ENCODE peak calls at places on chromosomes 5 and 9, in seven cellular contexts. One of them, this sample, is unnamed.

GRCh38 chr5:133144245-133144981 is 92.6 kb downstream of the HSPA4 start:
- DNase-seq in upper lobe of left lung: no peak
- DNase-seq in stomach: no peak
- DNase-seq in spleen: no peak
- DNase-seq in lower leg skin: peak; percentile 52
- DNase-seq in body of pancreas: no peak
- DNase-seq in HCT116: no peak
- DNase-seq in this sample: no peak

GRCh38 chr9:95729066-95729465 is 146.4 kb upstream of the ERCC6L2 start:
- DNase-seq in spleen: no peak
- DNase-seq in HCT116: no peak
- DNase-seq in upper lobe of left lung: peak; percentile 76
- DNase-seq in body of pancreas: no peak
- DNase-seq in stomach: no peak
- DNase-seq in lower leg skin: no peak
- DNase-seq in this sample: no peak

GRCh38 chr9:136011703-136012496 is 50.7 kb upstream of the UBAC1 start:
- DNase-seq in HCT116: no peak
- DNase-seq in upper lobe of left lung: peak; percentile 89
- DNase-seq in spleen: peak; percentile 87
- DNase-seq in lower leg skin: no peak
- DNase-seq in stomach: peak; percentile 66
- DNase-seq in body of pancreas: peak; percentile 42
- DNase-seq in this sample: peak; percentile 89

GRCh38 chr9:35728041-35728971 is 3.7 kb downstream of the TLN1 start:
- DNase-seq in body of pancreas: peak; percentile 39
- DNase-seq in upper lobe of left lung: no peak
- DNase-seq in spleen: peak; percentile 91
- DNase-seq in HCT116: no peak
- DNase-seq in stomach: peak; percentile 49
- DNase-seq in lower leg skin: peak; percentile 91
- DNase-seq in this sample: peak; percentile 82

GRCh38 chr5:132003170-132003744 is 8.2 kb downstream of the ACSL6 start:
- DNase-seq in stomach: no peak
- DNase-seq in upper lobe of left lung: peak; percentile 47
- DNase-seq in spleen: peak; percentile 68
- DNase-seq in HCT116: no peak
- DNase-seq in body of pancreas: peak; percentile 40
- DNase-seq in lower leg skin: no peak
- DNase-seq in this sample: peak; percentile 76

GRCh38 chr9:36074870-36075532 is 38.3 kb downstream of the RECK start:
- DNase-seq in upper lobe of left lung: no peak
- DNase-seq in HCT116: no peak
- DNase-seq in spleen: no peak
- DNase-seq in body of pancreas: peak; percentile 72
- DNase-seq in stomach: peak; percentile 68
- DNase-seq in lower leg skin: peak; percentile 95
- DNase-seq in this sample: peak; percentile 81

GRCh38 chr5:7629559-7629958 is 221.4 kb downstream of the CFAP90 start:
- DNase-seq in spleen: no peak
- DNase-seq in stomach: no peak
- DNase-seq in lower leg skin: no peak
- DNase-seq in upper lobe of left lung: no peak
- DNase-seq in body of pancreas: no peak
- DNase-seq in HCT116: no peak
- DNase-seq in this sample: no peak

GRCh38 chr5:4544049-4544675 is 596.0 kb upstream of the ADAMTS16 start:
- DNase-seq in body of pancreas: no peak
- DNase-seq in stomach: no peak
- DNase-seq in spleen: no peak
- DNase-seq in lower leg skin: no peak
- DNase-seq in HCT116: no peak
- DNase-seq in upper lobe of left lung: no peak
- DNase-seq in this sample: no peak

GRCh38 chr9:35811364-35812024 is 568 bp downstream of the SPAG8 start:
- DNase-seq in upper lobe of left lung: no peak
- DNase-seq in body of pancreas: peak; percentile 55
- DNase-seq in stomach: peak; percentile 61
- DNase-seq in spleen: no peak
- DNase-seq in HCT116: no peak
- DNase-seq in lower leg skin: no peak
- DNase-seq in this sample: no peak

GRCh38 chr9:4327504-4328191 is 27.8 kb upstream of the GLIS3 start:
- DNase-seq in stomach: no peak
- DNase-seq in spleen: no peak
- DNase-seq in body of pancreas: no peak
- DNase-seq in lower leg skin: no peak
- DNase-seq in upper lobe of left lung: no peak
- DNase-seq in HCT116: no peak
- DNase-seq in this sample: no peak

GRCh38 chr5:165630211-165630866 is 2124.9 kb downstream of the MAT2B start:
- DNase-seq in body of pancreas: peak; percentile 46
- DNase-seq in spleen: no peak
- DNase-seq in HCT116: no peak
- DNase-seq in stomach: peak; percentile 30
- DNase-seq in upper lobe of left lung: no peak
- DNase-seq in lower leg skin: no peak
- DNase-seq in this sample: peak; percentile 75

GRCh38 chr5:68950111-68950510 is 143.7 kb upstream of the SLC30A5 start:
- DNase-seq in upper lobe of left lung: no peak
- DNase-seq in lower leg skin: no peak
- DNase-seq in HCT116: no peak
- DNase-seq in body of pancreas: no peak
- DNase-seq in stomach: no peak
- DNase-seq in spleen: no peak
- DNase-seq in this sample: peak; percentile 33

GRCh38 chr9:131277673-131278420 is 1.5 kb upstream of the FAM78A start:
- DNase-seq in spleen: peak; percentile 93
- DNase-seq in upper lobe of left lung: peak; percentile 90
- DNase-seq in HCT116: peak; percentile 35
- DNase-seq in body of pancreas: peak; percentile 68
- DNase-seq in lower leg skin: peak; percentile 95
- DNase-seq in stomach: peak; percentile 70
- DNase-seq in this sample: peak; percentile 93

GRCh38 chr5:17219006-17219422 is 1.6 kb downstream of the BASP1 start:
- DNase-seq in spleen: peak; percentile 84
- DNase-seq in body of pancreas: no peak
- DNase-seq in stomach: no peak
- DNase-seq in upper lobe of left lung: peak; percentile 46
- DNase-seq in HCT116: no peak
- DNase-seq in lower leg skin: no peak
- DNase-seq in this sample: peak; percentile 34

GRCh38 chr9:70696694-70697335 is 282.4 kb upstream of the KLF9 start:
- DNase-seq in upper lobe of left lung: no peak
- DNase-seq in spleen: no peak
- DNase-seq in body of pancreas: no peak
- DNase-seq in HCT116: no peak
- DNase-seq in lower leg skin: no peak
- DNase-seq in stomach: no peak
- DNase-seq in this sample: no peak

GRCh38 chr5:65482727-65483473 is 1.2 kb upstream of the ADAMTS6 start:
- DNase-seq in HCT116: no peak
- DNase-seq in stomach: no peak
- DNase-seq in body of pancreas: no peak
- DNase-seq in spleen: no peak
- DNase-seq in upper lobe of left lung: no peak
- DNase-seq in lower leg skin: no peak
- DNase-seq in this sample: peak; percentile 44

GRCh38 chr5:150394103-150394502 is 18.6 kb downstream of the CD74 start:
- DNase-seq in HCT116: no peak
- DNase-seq in body of pancreas: no peak
- DNase-seq in spleen: no peak
- DNase-seq in stomach: no peak
- DNase-seq in lower leg skin: no peak
- DNase-seq in upper lobe of left lung: no peak
- DNase-seq in this sample: no peak

GRCh38 chr5:83494102-83494620 is 22.6 kb downstream of the VCAN start:
- DNase-seq in lower leg skin: no peak
- DNase-seq in spleen: no peak
- DNase-seq in upper lobe of left lung: no peak
- DNase-seq in stomach: no peak
- DNase-seq in body of pancreas: no peak
- DNase-seq in HCT116: no peak
- DNase-seq in this sample: no peak

GRCh38 chr5:91906494-91906893 is 523.4 kb upstream of the ARRDC3 start:
- DNase-seq in lower leg skin: no peak
- DNase-seq in body of pancreas: no peak
- DNase-seq in upper lobe of left lung: no peak
- DNase-seq in spleen: no peak
- DNase-seq in stomach: no peak
- DNase-seq in HCT116: no peak
- DNase-seq in this sample: no peak
- TF ChIP-seq POLR2A in lower leg skin: no peak
- TF ChIP-seq POLR2A in body of pancreas: no peak
- TF ChIP-seq POLR2A in upper lobe of left lung: no peak
- TF ChIP-seq POLR2A in spleen: no peak
- TF ChIP-seq POLR2A in stomach: no peak
- TF ChIP-seq POLR2A in HCT116: no peak
- TF ChIP-seq POLR2A in this sample: no peak

GRCh38 chr9:91423785-91424402 is at the start of gene NFIL3:
- DNase-seq in stomach: peak; percentile 87
- DNase-seq in spleen: peak; percentile 96
- DNase-seq in body of pancreas: peak; percentile 85
- DNase-seq in lower leg skin: peak; percentile 96
- DNase-seq in HCT116: no peak
- DNase-seq in upper lobe of left lung: peak; percentile 97
- DNase-seq in this sample: peak; percentile 87
- TF ChIP-seq POLR2A in stomach: no peak
- TF ChIP-seq POLR2A in spleen: peak; percentile 54
- TF ChIP-seq POLR2A in body of pancreas: peak; percentile 93
- TF ChIP-seq POLR2A in lower leg skin: no peak
- TF ChIP-seq POLR2A in HCT116: peak; percentile 50
- TF ChIP-seq POLR2A in upper lobe of left lung: peak; percentile 56
- TF ChIP-seq POLR2A in this sample: no peak

GRCh38 chr5:134435525-134435924 is 23.8 kb upstream of the CDKN2AIPNL start:
- DNase-seq in lower leg skin: no peak
- DNase-seq in upper lobe of left lung: no peak
- DNase-seq in body of pancreas: no peak
- DNase-seq in spleen: peak; percentile 20
- DNase-seq in HCT116: peak; percentile 45
- DNase-seq in stomach: no peak
- DNase-seq in this sample: no peak

GRCh38 chr5:134437340-134438267 is 25.9 kb upstream of the CDKN2AIPNL start:
- DNase-seq in HCT116: no peak
- DNase-seq in lower leg skin: no peak
- DNase-seq in upper lobe of left lung: no peak
- DNase-seq in body of pancreas: no peak
- DNase-seq in stomach: no peak
- DNase-seq in spleen: peak; percentile 59
- DNase-seq in this sample: no peak

GRCh38 chr5:134438268-134438622 is 26.6 kb upstream of the CDKN2AIPNL start:
- DNase-seq in spleen: peak; percentile 28
- DNase-seq in HCT116: no peak
- DNase-seq in lower leg skin: no peak
- DNase-seq in body of pancreas: no peak
- DNase-seq in upper lobe of left lung: no peak
- DNase-seq in stomach: no peak
- DNase-seq in this sample: no peak

GRCh38 chr5:134438641-134439621 is 27.2 kb upstream of the CDKN2AIPNL start:
- DNase-seq in HCT116: no peak
- DNase-seq in lower leg skin: peak; percentile 95
- DNase-seq in body of pancreas: peak; percentile 49
- DNase-seq in stomach: peak; percentile 38
- DNase-seq in spleen: peak; percentile 66
- DNase-seq in upper lobe of left lung: no peak
- DNase-seq in this sample: peak; percentile 69

DNA sequence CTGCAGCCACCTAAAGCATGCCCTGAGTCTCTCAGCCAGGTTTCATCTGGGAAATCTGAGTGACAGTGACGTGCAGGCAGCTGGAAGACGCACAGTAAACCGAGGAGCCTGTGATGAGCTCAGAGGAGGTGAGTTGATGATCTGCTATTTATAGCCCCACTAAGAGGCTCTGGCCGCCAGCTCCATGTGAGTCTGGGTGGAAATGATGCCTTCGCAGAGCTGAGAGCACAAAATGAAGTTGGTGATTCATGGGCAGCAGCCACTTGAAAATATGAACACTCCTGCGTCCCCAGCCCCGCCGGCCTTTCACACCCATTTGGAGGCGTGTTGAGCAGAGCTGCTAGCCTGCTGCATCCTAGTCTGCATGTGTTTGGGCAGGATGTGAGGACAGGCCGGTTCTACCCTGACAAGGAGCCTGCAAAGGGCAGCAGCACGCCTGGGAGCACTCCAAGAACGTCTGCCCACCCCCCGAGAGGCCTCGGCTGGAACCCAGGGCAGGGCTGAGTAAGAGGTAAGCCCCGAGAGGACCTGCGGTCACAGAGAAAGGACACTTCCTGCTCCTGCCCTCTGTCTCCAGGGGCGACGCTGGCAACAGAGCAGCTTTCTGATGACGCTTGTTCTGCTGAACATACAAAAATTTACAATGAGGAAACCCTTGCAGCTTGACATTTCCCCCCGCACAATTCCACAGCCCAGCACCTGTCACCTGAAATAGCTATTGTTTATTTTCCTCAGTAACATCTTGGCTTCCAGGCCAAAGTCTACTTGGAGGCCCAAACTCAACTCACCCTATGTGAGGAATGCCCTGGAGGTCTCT is 25.1 kb upstream of the CDKN2AIPNL start:
- DNase-seq in body of pancreas: peak; percentile 81
- DNase-seq in spleen: peak; percentile 90
- DNase-seq in upper lobe of left lung: peak; percentile 78
- DNase-seq in stomach: peak; percentile 80
- DNase-seq in HCT116: no peak
- DNase-seq in lower leg skin: peak; percentile 93
- DNase-seq in this sample: peak; percentile 31
- TF ChIP-seq POLR2A in body of pancreas: no peak
- TF ChIP-seq POLR2A in spleen: no peak
- TF ChIP-seq POLR2A in upper lobe of left lung: no peak
- TF ChIP-seq POLR2A in stomach: no peak
- TF ChIP-seq POLR2A in HCT116: no peak
- TF ChIP-seq POLR2A in lower leg skin: no peak
- TF ChIP-seq POLR2A in this sample: no peak

DNA sequence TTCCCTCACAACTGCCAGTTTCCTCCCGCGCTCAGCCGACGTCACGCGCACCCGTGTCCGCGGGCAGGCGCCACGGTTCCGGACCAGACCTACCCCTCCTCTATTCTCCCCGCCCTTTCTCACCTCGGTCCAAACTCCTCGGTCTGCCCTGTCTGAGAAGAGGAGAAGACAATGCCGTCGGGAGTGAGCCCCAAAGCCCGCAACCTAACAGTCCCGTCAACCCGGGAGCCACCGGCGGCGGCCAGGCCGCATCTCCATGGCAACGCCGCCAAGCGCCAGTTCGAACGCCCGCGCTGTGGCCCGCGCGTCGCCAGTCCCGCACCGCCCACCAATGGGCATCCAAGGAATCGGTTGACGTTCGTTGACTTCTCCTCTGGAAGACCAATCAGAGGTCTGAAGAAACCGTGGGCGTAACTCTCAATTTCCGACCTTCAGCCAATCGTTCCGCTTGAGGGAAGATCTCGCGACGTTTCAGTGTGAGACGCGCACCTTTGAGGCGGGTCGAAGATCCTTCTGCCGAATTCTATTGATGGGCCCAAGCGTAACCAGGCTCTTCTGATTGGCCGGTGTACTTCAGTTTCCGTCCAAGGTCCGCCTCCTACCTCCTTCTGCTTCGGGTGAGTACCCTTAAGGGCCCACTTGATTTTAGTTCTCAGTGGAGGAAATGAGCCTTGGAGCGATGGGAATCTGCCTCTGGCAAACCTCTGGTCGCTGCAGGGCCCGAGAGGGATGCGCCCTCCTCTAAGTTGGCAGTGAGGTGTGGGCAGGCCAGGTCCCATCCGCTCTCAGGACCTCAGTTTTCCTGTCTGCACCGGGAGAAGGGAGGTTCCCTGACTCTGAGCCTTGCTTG is at the start of the genes KIF24 and NUDT2:
- DNase-seq in spleen: peak; percentile 98
- DNase-seq in stomach: peak; percentile 96
- DNase-seq in body of pancreas: peak; percentile 97
- DNase-seq in upper lobe of left lung: peak; percentile 97
- DNase-seq in lower leg skin: peak; percentile 99
- DNase-seq in HCT116: peak; percentile 100
- DNase-seq in this sample: peak; percentile 99
- TF ChIP-seq POLR2A in spleen: no peak
- TF ChIP-seq POLR2A in stomach: no peak
- TF ChIP-seq POLR2A in body of pancreas: peak; percentile 94
- TF ChIP-seq POLR2A in upper lobe of left lung: peak; percentile 70
- TF ChIP-seq POLR2A in lower leg skin: no peak
- TF ChIP-seq POLR2A in HCT116: peak; percentile 69
- TF ChIP-seq POLR2A in this sample: peak; percentile 45

This sample was measured in testis.